ENCODE peak calls at places on chromosomes 13 and 19, in six cellular contexts. B, F, K, L, Y and O are unnamed samples.

GRCh38 chr13:26979334-26979733 is 192.3 kb downstream of the USP12 start:
- DNase-seq in F (no peak), K (no peak), Y (no peak), L (no peak), B (no peak), O (no peak)

GRCh38 chr13:98158172-98158907 is 15.4 kb downstream of the FARP1 start:
- DNase-seq in F (no peak), L (peak; percentile 21), K (no peak), B (no peak), Y (no peak), O (no peak)

GRCh38 chr19:18073197-18073596 is 13.5 kb downstream of the IL12RB1 start:
- DNase-seq in K (no peak), F (no peak), Y (no peak), L (no peak), B (no peak), O (no peak)

GRCh38 chr13:107743983-107744382 is 471.4 kb downstream of the LIG4 start:
- DNase-seq in L (no peak), Y (no peak), K (no peak), F (no peak), B (peak; percentile 33), O (peak; percentile 61)

GRCh38 chr13:29524641-29525040 is 70.8 kb downstream of the SLC7A1 start:
- DNase-seq in K (no peak), B (no peak), F (no peak), L (no peak), Y (no peak), O (no peak)

GRCh38 chr19:30717381-30717780 is 345.2 kb downstream of the ZNF536 start:
- DNase-seq in L (no peak), K (no peak), B (no peak), Y (no peak), F (no peak), O (no peak)

GRCh38 chr19:4795400-4795799 is 3.9 kb downstream of the FEM1A start:
- DNase-seq in F (peak; percentile 59), K (no peak), L (no peak), B (no peak), Y (no peak), O (no peak)

GRCh38 chr19:6272411-6272791 is 7.4 kb downstream of the MLLT1 start:
- DNase-seq in Y (no peak), F (no peak), K (no peak), L (no peak), B (no peak), O (peak; percentile 84)

GRCh38 chr13:23671902-23672301 is 101.7 kb downstream of the TNFRSF19 start:
- DNase-seq in F (no peak), Y (no peak), B (peak; percentile 46), K (no peak), L (no peak), O (no peak)

GRCh38 chr13:64723735-64724134 is 2506.4 kb downstream of the PCDH9 start:
- DNase-seq in B (peak; percentile 93), L (no peak), K (no peak), F (peak; percentile 90), Y (no peak), O (no peak)

GRCh38 chr19:18386543-18387251 is 739 bp downstream of the GDF15 start:
- DNase-seq in B (peak; percentile 69), K (no peak), F (no peak), L (no peak), Y (no peak), O (no peak)

GRCh38 chr13:111361046-111361872 is 40.8 kb downstream of the TEX29 start:
- DNase-seq in B (no peak), Y (no peak), F (no peak), L (no peak), K (no peak), O (no peak)

GRCh38 chr13:111363591-111363990 is 43.1 kb downstream of the TEX29 start:
- DNase-seq in F (no peak), Y (no peak), L (no peak), B (no peak), K (no peak), O (no peak)

GRCh38 chr13:111361873-111362648 is 41.6 kb downstream of the TEX29 start:
- DNase-seq in B (no peak), K (no peak), Y (no peak), F (no peak), L (no peak), O (no peak)

GRCh38 chr13:111365149-111366005 is 44.9 kb downstream of the TEX29 start:
- DNase-seq in B (no peak), Y (no peak), F (no peak), L (no peak), K (no peak), O (no peak)

GRCh38 chr13:111363121-111363520 is 42.7 kb downstream of the TEX29 start:
- DNase-seq in F (no peak), B (no peak), K (no peak), L (no peak), Y (no peak), O (no peak)
- H3K27me3 ChIP-seq in F (no peaks in the 10 kb centered on the region), B (no peaks in the 10 kb centered on the region), K (no peaks in the 10 kb centered on the region), L (peaks cover 28% of the 10 kb centered on the region), Y (peaks cover 5% of the 10 kb centered on the region), O (peaks cover 95% of the 10 kb centered on the region)

GRCh38 chr13:106533940-106534843 is 1.3 kb downstream of the EFNB2 start:
- DNase-seq in Y (peak; percentile 75), B (peak; percentile 74), K (no peak), F (peak; percentile 57), L (peak; percentile 21), O (peak; percentile 77)

GRCh38 chr13:106532111-106532929 is 3.1 kb downstream of the EFNB2 start:
- DNase-seq in F (peak; percentile 37), K (no peak), Y (no peak), B (peak; percentile 49), L (no peak), O (no peak)

GRCh38 chr13:106530907-106531520 is 4.4 kb downstream of the EFNB2 start:
- DNase-seq in B (no peak), L (no peak), K (no peak), Y (no peak), F (no peak), O (peak; percentile 51)

GRCh38 chr13:106534844-106535551 is 464 bp downstream of the EFNB2 start:
- DNase-seq in K (no peak), L (no peak), B (peak; percentile 28), F (peak; percentile 26), Y (peak; percentile 53), O (peak; percentile 68)

DNA sequence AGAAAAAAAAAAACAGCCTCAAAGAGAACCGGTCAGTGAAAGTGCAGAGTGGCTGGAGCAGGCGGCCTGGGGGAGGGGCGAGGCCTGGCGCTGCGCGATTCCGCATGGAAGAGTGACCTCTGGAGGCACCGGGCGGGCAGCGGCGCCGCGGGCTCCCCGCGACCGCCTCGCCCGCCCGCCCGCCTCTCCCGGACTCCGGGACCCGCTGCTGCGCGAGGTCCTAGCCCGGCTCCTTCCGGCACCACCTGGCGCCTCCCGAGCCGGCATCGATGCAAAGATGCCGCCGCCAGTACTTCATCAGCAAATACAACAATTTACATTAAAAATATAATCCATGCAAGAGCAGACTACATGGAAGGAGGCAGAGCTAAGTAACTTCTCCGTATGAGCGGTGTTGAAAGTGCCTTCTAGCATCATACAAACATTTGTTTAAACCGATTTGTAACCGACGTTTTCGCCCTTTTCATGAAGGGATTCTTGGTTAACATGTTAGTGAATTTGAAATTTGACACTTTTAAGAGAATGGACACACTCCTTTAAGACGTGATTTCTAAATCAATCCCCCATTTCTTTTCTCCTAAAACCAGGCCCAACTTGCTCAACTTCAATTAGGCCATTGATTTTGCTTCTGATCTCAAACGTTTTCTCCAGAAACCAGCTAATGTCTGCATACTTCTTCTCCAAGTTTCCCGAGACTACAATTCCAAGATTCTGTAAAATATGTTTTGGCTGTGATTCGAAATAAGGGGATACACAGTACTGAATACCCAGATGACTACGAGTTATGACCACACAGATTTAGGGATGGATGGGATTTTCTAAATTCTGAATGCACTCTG is 2.1 kb downstream of the EFNB2 start:
- DNase-seq in L (peak; percentile 84), K (peak; percentile 79), F (peak; percentile 76), Y (peak; percentile 89), B (peak; percentile 90), O (peak; percentile 91)
- TF ChIP-seq CTCF in L (peak; percentile 59), K (peak; percentile 83), F (peak; percentile 54), Y (peak; percentile 71), B (peak; percentile 48), O (peak; percentile 83)

GRCh38 chr13:79485014-79485441 is 4.1 kb downstream of the NDFIP2 start:
- DNase-seq in L (no peak), B (peak; percentile 75), F (peak; percentile 88), Y (no peak), K (no peak), O (no peak)
- H3K27ac ChIP-seq in L (peak overlapping the region; percentile 17), B (peak overlapping the region; percentile 34), F (peak overlapping the region; percentile 100), Y (no peak overlapping the region), K (no peak overlapping the region), O (no peak overlapping the region)

DNA sequence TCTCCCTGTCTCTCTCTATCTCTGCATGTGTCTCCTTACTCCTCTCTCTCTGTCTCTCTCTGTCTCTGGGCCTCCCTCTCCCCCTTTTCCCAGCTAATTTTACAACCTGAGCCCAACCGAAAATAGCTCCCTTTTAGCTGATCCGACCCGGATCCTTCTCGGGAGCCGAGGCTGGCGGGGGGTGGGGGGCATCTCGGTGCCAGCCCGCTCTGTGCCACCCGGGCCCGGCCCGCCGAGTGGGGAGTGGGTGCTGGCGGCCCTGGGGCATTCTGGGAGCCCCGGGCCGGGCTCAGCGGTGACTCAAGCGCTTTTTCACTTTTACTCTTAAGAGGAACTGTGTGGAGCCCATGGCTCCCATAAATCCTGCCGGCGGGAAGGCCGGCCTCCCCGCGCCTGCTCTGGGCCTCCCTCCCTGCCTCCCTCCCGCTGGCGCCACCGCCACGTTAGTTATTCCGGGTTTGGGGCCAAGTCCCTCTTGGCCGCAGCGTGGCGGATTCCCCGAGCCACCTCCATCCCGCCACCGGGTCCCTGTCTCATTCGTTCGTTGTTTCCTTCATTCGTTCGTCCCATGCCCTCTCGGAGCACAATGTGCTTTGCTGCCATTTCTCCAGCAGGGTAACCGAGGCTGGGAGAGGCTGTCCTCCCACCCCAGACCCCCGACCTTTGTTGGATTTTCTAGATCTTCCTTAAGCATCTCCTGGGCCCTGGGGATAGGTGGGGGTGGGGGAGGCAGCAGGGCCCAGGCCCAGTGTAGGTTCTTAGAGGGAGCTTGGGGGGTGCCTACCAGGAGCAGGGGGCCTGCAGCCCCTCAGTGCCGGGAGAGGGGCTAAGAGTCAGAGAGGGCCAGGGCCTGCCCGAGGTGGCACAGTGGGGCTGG is 3.2 kb downstream of the NFIC start:
- DNase-seq in K (peak; percentile 36), B (peak; percentile 53), Y (peak; percentile 74), F (peak; percentile 56), L (no peak), O (no peak)
- H3K27me3 ChIP-seq in K (peaks cover 67% of the 10 kb centered on the region), B (peaks cover 47% of the 10 kb centered on the region), Y (no peaks in the 10 kb centered on the region), F (no peaks in the 10 kb centered on the region), L (no peaks in the 10 kb centered on the region), O (no peaks in the 10 kb centered on the region)

DNA sequence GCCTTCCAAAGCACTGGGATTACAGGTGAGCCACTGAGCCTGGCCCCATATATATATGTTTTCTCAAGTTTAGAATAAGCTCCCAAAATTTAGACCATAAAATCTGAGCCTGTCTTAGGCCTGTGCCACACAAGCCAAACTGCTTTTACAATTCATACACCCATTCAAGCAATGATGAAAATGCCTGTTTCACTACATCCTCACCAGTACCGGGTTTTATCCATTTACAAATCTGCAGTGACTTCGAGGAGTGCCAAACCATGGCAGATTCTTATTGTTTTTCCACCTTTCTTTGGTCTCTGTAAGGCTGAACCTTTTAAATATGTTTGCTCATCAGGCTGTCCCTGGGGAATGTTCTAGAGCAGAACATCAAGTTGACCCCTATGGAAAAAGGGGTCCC is 9.6 kb upstream of the NFIC start:
- DNase-seq in K (no peak), B (no peak), L (no peak), F (no peak), Y (no peak), O (no peak)
- TF ChIP-seq CTCF in K (no peak), B (no peak), L (no peak), F (no peak), Y (no peak), O (no peak)

GRCh38 chr19:35919306-35919705 is 11.2 kb upstream of the TYROBP start:
- DNase-seq in B (no peak), L (no peak), K (no peak), Y (no peak), F (no peak), O (no peak)
- H3K27ac ChIP-seq in B (no peak overlapping the region), L (no peak overlapping the region), K (no peak overlapping the region), Y (no peak overlapping the region), F (no peak overlapping the region), O (no peak overlapping the region)